ENCODE peak calls at places on chromosome 16, in six cellular contexts. One of them, this sample, is unnamed.

GRCh38 chr16:89442588-89442987 is 47.8 kb downstream of the ANKRD11 start:
- DNase-seq in iris pigment epithelial cell: no peak
- DNase-seq in NCI-H2081: peak
- DNase-seq in uterus: no peak
- DNase-seq in activated effector memory CD4-positive, alpha-beta T cell treated with anti-CD3 and anti-CD28 coated beads, Interleukin-2, amount 50 U/mL, for 16 hours: no peak
- DNase-seq in amniotic stem cell: no peak
- DNase-seq in this sample: no peak

GRCh38 chr16:85927938-85928337 is 29.0 kb downstream of the IRF8 start:
- DNase-seq in iris pigment epithelial cell: no peak
- DNase-seq in NCI-H2081: no peak
- DNase-seq in uterus: no peak
- DNase-seq in activated effector memory CD4-positive, alpha-beta T cell treated with anti-CD3 and anti-CD28 coated beads, Interleukin-2, amount 50 U/mL, for 16 hours: no peak
- DNase-seq in amniotic stem cell: no peak
- DNase-seq in this sample: no peak

GRCh38 chr16:88784074-88784855 is 755 bp downstream of the PIEZO1 start:
- DNase-seq in iris pigment epithelial cell: peak
- DNase-seq in NCI-H2081: no peak
- DNase-seq in uterus: peak
- DNase-seq in activated effector memory CD4-positive, alpha-beta T cell treated with anti-CD3 and anti-CD28 coated beads, Interleukin-2, amount 50 U/mL, for 16 hours: peak
- DNase-seq in amniotic stem cell: peak
- DNase-seq in this sample: no peak

GRCh38 chr16:5709889-5710288 is 612.3 kb upstream of the EEF2KMT start:
- DNase-seq in iris pigment epithelial cell: peak
- DNase-seq in NCI-H2081: no peak
- DNase-seq in uterus: no peak
- DNase-seq in activated effector memory CD4-positive, alpha-beta T cell treated with anti-CD3 and anti-CD28 coated beads, Interleukin-2, amount 50 U/mL, for 16 hours: no peak
- DNase-seq in amniotic stem cell: no peak
- DNase-seq in this sample: no peak

GRCh38 chr16:53219795-53220194 is 165.0 kb downstream of the CHD9 start:
- DNase-seq in iris pigment epithelial cell: peak
- DNase-seq in NCI-H2081: no peak
- DNase-seq in uterus: no peak
- DNase-seq in activated effector memory CD4-positive, alpha-beta T cell treated with anti-CD3 and anti-CD28 coated beads, Interleukin-2, amount 50 U/mL, for 16 hours: no peak
- DNase-seq in amniotic stem cell: no peak
- DNase-seq in this sample: no peak

GRCh38 chr16:4826980-4827379 is 20.1 kb downstream of the GLYR1 start:
- DNase-seq in iris pigment epithelial cell: no peak
- DNase-seq in NCI-H2081: no peak
- DNase-seq in uterus: no peak
- DNase-seq in activated effector memory CD4-positive, alpha-beta T cell treated with anti-CD3 and anti-CD28 coated beads, Interleukin-2, amount 50 U/mL, for 16 hours: no peak
- DNase-seq in amniotic stem cell: no peak
- DNase-seq in this sample: no peak

GRCh38 chr16:63672493-63672892 is 1449.4 kb downstream of the CDH11 start:
- DNase-seq in iris pigment epithelial cell: no peak
- DNase-seq in NCI-H2081: no peak
- DNase-seq in uterus: no peak
- DNase-seq in activated effector memory CD4-positive, alpha-beta T cell treated with anti-CD3 and anti-CD28 coated beads, Interleukin-2, amount 50 U/mL, for 16 hours: no peak
- DNase-seq in amniotic stem cell: no peak
- DNase-seq in this sample: no peak

GRCh38 chr16:70290949-70291519 is 1.7 kb upstream of the AARS1 start:
- DNase-seq in iris pigment epithelial cell: peak
- DNase-seq in NCI-H2081: no peak
- DNase-seq in uterus: no peak
- DNase-seq in activated effector memory CD4-positive, alpha-beta T cell treated with anti-CD3 and anti-CD28 coated beads, Interleukin-2, amount 50 U/mL, for 16 hours: no peak
- DNase-seq in amniotic stem cell: no peak
- DNase-seq in this sample: no peak

GRCh38 chr16:30010817-30011504 is at the start of gene DOC2A:
- DNase-seq in iris pigment epithelial cell: no peak
- DNase-seq in NCI-H2081: peak
- DNase-seq in uterus: no peak
- DNase-seq in activated effector memory CD4-positive, alpha-beta T cell treated with anti-CD3 and anti-CD28 coated beads, Interleukin-2, amount 50 U/mL, for 16 hours: peak
- DNase-seq in amniotic stem cell: no peak
- DNase-seq in this sample: no peak

GRCh38 chr16:57165923-57166322 is 19.9 kb downstream of the PSME3IP1 start:
- DNase-seq in iris pigment epithelial cell: peak
- DNase-seq in NCI-H2081: no peak
- DNase-seq in uterus: no peak
- DNase-seq in activated effector memory CD4-positive, alpha-beta T cell treated with anti-CD3 and anti-CD28 coated beads, Interleukin-2, amount 50 U/mL, for 16 hours: no peak
- DNase-seq in amniotic stem cell: no peak
- DNase-seq in this sample: no peak

GRCh38 chr16:67246945-67247697 is at the start of gene FHOD1:
- DNase-seq in iris pigment epithelial cell: peak
- DNase-seq in NCI-H2081: peak
- DNase-seq in uterus: peak
- DNase-seq in activated effector memory CD4-positive, alpha-beta T cell treated with anti-CD3 and anti-CD28 coated beads, Interleukin-2, amount 50 U/mL, for 16 hours: peak
- DNase-seq in amniotic stem cell: peak
- DNase-seq in this sample: peak

GRCh38 chr16:26705346-26705745 is 361.4 kb upstream of the C16orf82 start:
- DNase-seq in iris pigment epithelial cell: no peak
- DNase-seq in NCI-H2081: no peak
- DNase-seq in uterus: no peak
- DNase-seq in activated effector memory CD4-positive, alpha-beta T cell treated with anti-CD3 and anti-CD28 coated beads, Interleukin-2, amount 50 U/mL, for 16 hours: no peak
- DNase-seq in amniotic stem cell: no peak
- DNase-seq in this sample: no peak

GRCh38 chr16:73230651-73231050 is 182.7 kb upstream of the ZFHX3 start:
- DNase-seq in iris pigment epithelial cell: no peak
- DNase-seq in NCI-H2081: no peak
- DNase-seq in uterus: no peak
- DNase-seq in activated effector memory CD4-positive, alpha-beta T cell treated with anti-CD3 and anti-CD28 coated beads, Interleukin-2, amount 50 U/mL, for 16 hours: no peak
- DNase-seq in amniotic stem cell: no peak
- DNase-seq in this sample: no peak

GRCh38 chr16:87203060-87203656 is 114.0 kb downstream of the C16orf95 start:
- DNase-seq in iris pigment epithelial cell: peak
- DNase-seq in NCI-H2081: peak
- DNase-seq in uterus: no peak
- DNase-seq in activated effector memory CD4-positive, alpha-beta T cell treated with anti-CD3 and anti-CD28 coated beads, Interleukin-2, amount 50 U/mL, for 16 hours: peak
- DNase-seq in amniotic stem cell: peak
- DNase-seq in this sample: peak

GRCh38 chr16:11312718-11313492 is 31.8 kb upstream of the PRM1 start:
- DNase-seq in iris pigment epithelial cell: peak
- DNase-seq in NCI-H2081: no peak
- DNase-seq in uterus: peak
- DNase-seq in activated effector memory CD4-positive, alpha-beta T cell treated with anti-CD3 and anti-CD28 coated beads, Interleukin-2, amount 50 U/mL, for 16 hours: no peak
- DNase-seq in amniotic stem cell: no peak
- DNase-seq in this sample: no peak

GRCh38 chr16:81821422-81822128 is 42.5 kb downstream of the PLCG2 start:
- DNase-seq in iris pigment epithelial cell: peak
- DNase-seq in NCI-H2081: no peak
- DNase-seq in uterus: no peak
- DNase-seq in activated effector memory CD4-positive, alpha-beta T cell treated with anti-CD3 and anti-CD28 coated beads, Interleukin-2, amount 50 U/mL, for 16 hours: no peak
- DNase-seq in amniotic stem cell: no peak
- DNase-seq in this sample: no peak

GRCh38 chr16:65415460-65415859 is 293.6 kb upstream of the CDH11 start:
- DNase-seq in iris pigment epithelial cell: peak
- DNase-seq in NCI-H2081: no peak
- DNase-seq in uterus: no peak
- DNase-seq in activated effector memory CD4-positive, alpha-beta T cell treated with anti-CD3 and anti-CD28 coated beads, Interleukin-2, amount 50 U/mL, for 16 hours: no peak
- DNase-seq in amniotic stem cell: no peak
- DNase-seq in this sample: peak

GRCh38 chr16:8619671-8620370 is 1.7 kb upstream of the METTL22 start:
- DNase-seq in iris pigment epithelial cell: no peak
- DNase-seq in NCI-H2081: no peak
- DNase-seq in uterus: no peak
- DNase-seq in activated effector memory CD4-positive, alpha-beta T cell treated with anti-CD3 and anti-CD28 coated beads, Interleukin-2, amount 50 U/mL, for 16 hours: no peak
- DNase-seq in amniotic stem cell: no peak
- DNase-seq in this sample: no peak

GRCh38 chr16:48022496-48022895 is 133.3 kb downstream of the ABCC12 start:
- DNase-seq in iris pigment epithelial cell: no peak
- DNase-seq in NCI-H2081: no peak
- DNase-seq in uterus: no peak
- DNase-seq in activated effector memory CD4-positive, alpha-beta T cell treated with anti-CD3 and anti-CD28 coated beads, Interleukin-2, amount 50 U/mL, for 16 hours: no peak
- DNase-seq in amniotic stem cell: no peak
- DNase-seq in this sample: no peak

GRCh38 chr16:53611151-53611802 is 92.4 kb downstream of the RPGRIP1L start:
- DNase-seq in iris pigment epithelial cell: no peak
- DNase-seq in NCI-H2081: peak
- DNase-seq in uterus: no peak
- DNase-seq in activated effector memory CD4-positive, alpha-beta T cell treated with anti-CD3 and anti-CD28 coated beads, Interleukin-2, amount 50 U/mL, for 16 hours: no peak
- DNase-seq in amniotic stem cell: no peak
- DNase-seq in this sample: no peak

GRCh38 chr16:86961133-86961720 is 356.0 kb downstream of the C16orf95 start:
- DNase-seq in iris pigment epithelial cell: peak
- DNase-seq in NCI-H2081: no peak
- DNase-seq in uterus: no peak
- DNase-seq in activated effector memory CD4-positive, alpha-beta T cell treated with anti-CD3 and anti-CD28 coated beads, Interleukin-2, amount 50 U/mL, for 16 hours: peak
- DNase-seq in amniotic stem cell: no peak
- DNase-seq in this sample: no peak

GRCh38 chr16:31253642-31254045 is 6.1 kb upstream of the ITGAM start:
- DNase-seq in iris pigment epithelial cell: peak
- DNase-seq in NCI-H2081: no peak
- DNase-seq in uterus: no peak
- DNase-seq in activated effector memory CD4-positive, alpha-beta T cell treated with anti-CD3 and anti-CD28 coated beads, Interleukin-2, amount 50 U/mL, for 16 hours: no peak
- DNase-seq in amniotic stem cell: no peak
- DNase-seq in this sample: no peak

GRCh38 chr16:3060339-3061127 is 4.9 kb upstream of the IL32 start:
- DNase-seq in iris pigment epithelial cell: no peak
- DNase-seq in NCI-H2081: no peak
- DNase-seq in uterus: no peak
- DNase-seq in activated effector memory CD4-positive, alpha-beta T cell treated with anti-CD3 and anti-CD28 coated beads, Interleukin-2, amount 50 U/mL, for 16 hours: no peak
- DNase-seq in amniotic stem cell: no peak
- DNase-seq in this sample: no peak

GRCh38 chr16:53714080-53715050 is 10.4 kb downstream of the FTO start:
- DNase-seq in iris pigment epithelial cell: no peak
- DNase-seq in NCI-H2081: peak
- DNase-seq in uterus: peak
- DNase-seq in activated effector memory CD4-positive, alpha-beta T cell treated with anti-CD3 and anti-CD28 coated beads, Interleukin-2, amount 50 U/mL, for 16 hours: no peak
- DNase-seq in amniotic stem cell: no peak
- DNase-seq in this sample: no peak

GRCh38 chr16:68369697-68370096 is 58.9 kb downstream of the PRMT7 start:
- DNase-seq in iris pigment epithelial cell: no peak
- DNase-seq in NCI-H2081: no peak
- DNase-seq in uterus: no peak
- DNase-seq in activated effector memory CD4-positive, alpha-beta T cell treated with anti-CD3 and anti-CD28 coated beads, Interleukin-2, amount 50 U/mL, for 16 hours: no peak
- DNase-seq in amniotic stem cell: no peak
- DNase-seq in this sample: no peak

GRCh38 chr16:31636433-31636832 is 108.7 kb downstream of the AHSP start:
- DNase-seq in iris pigment epithelial cell: no peak
- DNase-seq in NCI-H2081: no peak
- DNase-seq in uterus: no peak
- DNase-seq in activated effector memory CD4-positive, alpha-beta T cell treated with anti-CD3 and anti-CD28 coated beads, Interleukin-2, amount 50 U/mL, for 16 hours: no peak
- DNase-seq in amniotic stem cell: no peak
- DNase-seq in this sample: no peak

GRCh38 chr16:57570301-57571070 is 28.0 kb downstream of the ADGRG5 start:
- DNase-seq in iris pigment epithelial cell: no peak
- DNase-seq in NCI-H2081: no peak
- DNase-seq in uterus: no peak
- DNase-seq in activated effector memory CD4-positive, alpha-beta T cell treated with anti-CD3 and anti-CD28 coated beads, Interleukin-2, amount 50 U/mL, for 16 hours: no peak
- DNase-seq in amniotic stem cell: no peak
- DNase-seq in this sample: no peak

GRCh38 chr16:84553873-84554399 is 49.5 kb upstream of the MEAK7 start:
- DNase-seq in iris pigment epithelial cell: no peak
- DNase-seq in NCI-H2081: no peak
- DNase-seq in uterus: no peak
- DNase-seq in activated effector memory CD4-positive, alpha-beta T cell treated with anti-CD3 and anti-CD28 coated beads, Interleukin-2, amount 50 U/mL, for 16 hours: peak
- DNase-seq in amniotic stem cell: no peak
- DNase-seq in this sample: no peak

GRCh38 chr16:79436885-79437284 is 163.7 kb downstream of the MAF start:
- DNase-seq in iris pigment epithelial cell: no peak
- DNase-seq in NCI-H2081: no peak
- DNase-seq in uterus: no peak
- DNase-seq in activated effector memory CD4-positive, alpha-beta T cell treated with anti-CD3 and anti-CD28 coated beads, Interleukin-2, amount 50 U/mL, for 16 hours: no peak
- DNase-seq in amniotic stem cell: no peak
- DNase-seq in this sample: no peak

GRCh38 chr16:13245713-13246377 is 344.4 kb downstream of the SHISA9 start:
- DNase-seq in iris pigment epithelial cell: no peak
- DNase-seq in NCI-H2081: no peak
- DNase-seq in uterus: no peak
- DNase-seq in activated effector memory CD4-positive, alpha-beta T cell treated with anti-CD3 and anti-CD28 coated beads, Interleukin-2, amount 50 U/mL, for 16 hours: no peak
- DNase-seq in amniotic stem cell: no peak
- DNase-seq in this sample: no peak

GRCh38 chr16:88781140-88782077 is 3.6 kb downstream of the PIEZO1 start:
- DNase-seq in iris pigment epithelial cell: no peak
- DNase-seq in NCI-H2081: no peak
- DNase-seq in uterus: no peak
- DNase-seq in activated effector memory CD4-positive, alpha-beta T cell treated with anti-CD3 and anti-CD28 coated beads, Interleukin-2, amount 50 U/mL, for 16 hours: peak
- DNase-seq in amniotic stem cell: no peak
- DNase-seq in this sample: no peak

GRCh38 chr16:49560018-49560830 is 186.6 kb downstream of the C16orf78 start:
- DNase-seq in iris pigment epithelial cell: no peak
- DNase-seq in NCI-H2081: no peak
- DNase-seq in uterus: no peak
- DNase-seq in activated effector memory CD4-positive, alpha-beta T cell treated with anti-CD3 and anti-CD28 coated beads, Interleukin-2, amount 50 U/mL, for 16 hours: no peak
- DNase-seq in amniotic stem cell: no peak
- DNase-seq in this sample: no peak

GRCh38 chr16:50270510-50271147 is 4.3 kb downstream of the ADCY7 start:
- DNase-seq in iris pigment epithelial cell: no peak
- DNase-seq in NCI-H2081: no peak
- DNase-seq in uterus: no peak
- DNase-seq in activated effector memory CD4-positive, alpha-beta T cell treated with anti-CD3 and anti-CD28 coated beads, Interleukin-2, amount 50 U/mL, for 16 hours: peak
- DNase-seq in amniotic stem cell: no peak
- DNase-seq in this sample: no peak

GRCh38 chr16:4489030-4489429 is 12.8 kb downstream of the HMOX2 start:
- DNase-seq in iris pigment epithelial cell: peak
- DNase-seq in NCI-H2081: no peak
- DNase-seq in uterus: no peak
- DNase-seq in activated effector memory CD4-positive, alpha-beta T cell treated with anti-CD3 and anti-CD28 coated beads, Interleukin-2, amount 50 U/mL, for 16 hours: no peak
- DNase-seq in amniotic stem cell: no peak
- DNase-seq in this sample: no peak

GRCh38 chr16:49441366-49441780 is 67.8 kb downstream of the C16orf78 start:
- DNase-seq in iris pigment epithelial cell: no peak
- DNase-seq in NCI-H2081: peak
- DNase-seq in uterus: peak
- DNase-seq in activated effector memory CD4-positive, alpha-beta T cell treated with anti-CD3 and anti-CD28 coated beads, Interleukin-2, amount 50 U/mL, for 16 hours: peak
- DNase-seq in amniotic stem cell: no peak
- DNase-seq in this sample: no peak

This sample was measured in HFF-Myc.